ENCODE peak calls at places on chromosomes 5 and 9, in seven cellular contexts. One of them, this sample, is unnamed.

GRCh38 chr5:95216136-95216955 is 68.5 kb downstream of the MCTP1 start:
- DNase-seq in keratinocyte: no peak
- DNase-seq in heart left ventricle: no peak
- DNase-seq in left ventricle myocardium inferior: no peak
- DNase-seq in esophagus squamous epithelium: no peak
- DNase-seq in MM.1S: no peak
- DNase-seq in H9: no peak
- DNase-seq in this sample: no peak

GRCh38 chr9:34496149-34496712 is 26.6 kb downstream of the ENHO start:
- DNase-seq in keratinocyte: peak; percentile 15
- DNase-seq in heart left ventricle: no peak
- DNase-seq in left ventricle myocardium inferior: no peak
- DNase-seq in esophagus squamous epithelium: no peak
- DNase-seq in MM.1S: no peak
- DNase-seq in H9: no peak
- DNase-seq in this sample: no peak

GRCh38 chr5:40240111-40240510 is 439.6 kb upstream of the PTGER4 start:
- DNase-seq in keratinocyte: no peak
- DNase-seq in heart left ventricle: no peak
- DNase-seq in left ventricle myocardium inferior: no peak
- DNase-seq in esophagus squamous epithelium: no peak
- DNase-seq in MM.1S: no peak
- DNase-seq in H9: no peak
- DNase-seq in this sample: no peak

GRCh38 chr9:4514252-4515128 is 24.2 kb downstream of the SLC1A1 start:
- DNase-seq in keratinocyte: no peak
- DNase-seq in heart left ventricle: no peak
- DNase-seq in left ventricle myocardium inferior: no peak
- DNase-seq in esophagus squamous epithelium: no peak
- DNase-seq in MM.1S: no peak
- DNase-seq in H9: peak; percentile 72
- DNase-seq in this sample: no peak

GRCh38 chr9:100443781-100444768 is 17.1 kb downstream of the MSANTD3 start:
- DNase-seq in keratinocyte: no peak
- DNase-seq in heart left ventricle: no peak
- DNase-seq in left ventricle myocardium inferior: no peak
- DNase-seq in esophagus squamous epithelium: no peak
- DNase-seq in MM.1S: no peak
- DNase-seq in H9: no peak
- DNase-seq in this sample: no peak

GRCh38 chr9:91100878-91101450 is 260.8 kb downstream of the AUH start:
- DNase-seq in keratinocyte: no peak
- DNase-seq in heart left ventricle: peak; percentile 68
- DNase-seq in left ventricle myocardium inferior: peak; percentile 58
- DNase-seq in esophagus squamous epithelium: no peak
- DNase-seq in MM.1S: no peak
- DNase-seq in H9: no peak
- DNase-seq in this sample: no peak

GRCh38 chr9:92657296-92658094 is 12.4 kb downstream of the IPPK start:
- DNase-seq in keratinocyte: no peak
- DNase-seq in heart left ventricle: no peak
- DNase-seq in left ventricle myocardium inferior: no peak
- DNase-seq in esophagus squamous epithelium: no peak
- DNase-seq in MM.1S: no peak
- DNase-seq in H9: no peak
- DNase-seq in this sample: no peak

GRCh38 chr9:133606722-133607053 is 2.5 kb downstream of the FAM163B start:
- DNase-seq in keratinocyte: no peak
- DNase-seq in heart left ventricle: no peak
- DNase-seq in left ventricle myocardium inferior: no peak
- DNase-seq in esophagus squamous epithelium: no peak
- DNase-seq in MM.1S: no peak
- DNase-seq in H9: no peak
- DNase-seq in this sample: no peak

GRCh38 chr5:139667730-139668063 is 19.5 kb downstream of the CXXC5 start:
- DNase-seq in keratinocyte: no peak
- DNase-seq in heart left ventricle: no peak
- DNase-seq in left ventricle myocardium inferior: no peak
- DNase-seq in esophagus squamous epithelium: no peak
- DNase-seq in MM.1S: no peak
- DNase-seq in H9: no peak
- DNase-seq in this sample: no peak

GRCh38 chr5:146107901-146108300 is 2.5 kb upstream of the PLAC8L1 start:
- DNase-seq in keratinocyte: no peak
- DNase-seq in heart left ventricle: no peak
- DNase-seq in left ventricle myocardium inferior: no peak
- DNase-seq in esophagus squamous epithelium: no peak
- DNase-seq in MM.1S: no peak
- DNase-seq in H9: no peak
- DNase-seq in this sample: no peak

GRCh38 chr5:73284196-73284795 is 111.3 kb downstream of the TMEM174 start:
- DNase-seq in keratinocyte: no peak
- DNase-seq in heart left ventricle: no peak
- DNase-seq in left ventricle myocardium inferior: no peak
- DNase-seq in esophagus squamous epithelium: no peak
- DNase-seq in MM.1S: no peak
- DNase-seq in H9: no peak
- DNase-seq in this sample: no peak

GRCh38 chr5:65808261-65808741 is 86.3 kb downstream of the NLN start:
- DNase-seq in keratinocyte: no peak
- DNase-seq in heart left ventricle: no peak
- DNase-seq in left ventricle myocardium inferior: no peak
- DNase-seq in esophagus squamous epithelium: no peak
- DNase-seq in MM.1S: no peak
- DNase-seq in H9: no peak
- DNase-seq in this sample: no peak

GRCh38 chr5:92403308-92403707 is 1020.2 kb upstream of the ARRDC3 start:
- DNase-seq in keratinocyte: no peak
- DNase-seq in heart left ventricle: no peak
- DNase-seq in left ventricle myocardium inferior: no peak
- DNase-seq in esophagus squamous epithelium: no peak
- DNase-seq in MM.1S: peak; percentile 82
- DNase-seq in H9: no peak
- DNase-seq in this sample: no peak

GRCh38 chr9:133701321-133701980 is 36.7 kb downstream of the SARDH start:
- DNase-seq in keratinocyte: no peak
- DNase-seq in heart left ventricle: no peak
- DNase-seq in left ventricle myocardium inferior: no peak
- DNase-seq in esophagus squamous epithelium: no peak
- DNase-seq in MM.1S: no peak
- DNase-seq in H9: no peak
- DNase-seq in this sample: peak; percentile 42

GRCh38 chr5:120479066-120479465 is 15.0 kb downstream of the PRR16 start:
- DNase-seq in keratinocyte: no peak
- DNase-seq in heart left ventricle: no peak
- DNase-seq in left ventricle myocardium inferior: no peak
- DNase-seq in esophagus squamous epithelium: no peak
- DNase-seq in MM.1S: no peak
- DNase-seq in H9: no peak
- DNase-seq in this sample: no peak

GRCh38 chr5:56637321-56637920 is 177.9 kb upstream of the MAP3K1 start:
- DNase-seq in keratinocyte: no peak
- DNase-seq in heart left ventricle: no peak
- DNase-seq in left ventricle myocardium inferior: no peak
- DNase-seq in esophagus squamous epithelium: no peak
- DNase-seq in MM.1S: no peak
- DNase-seq in H9: no peak
- DNase-seq in this sample: no peak

GRCh38 chr9:33750307-33750838 is 45.0 kb upstream of the PRSS3 start:
- DNase-seq in keratinocyte: no peak
- DNase-seq in heart left ventricle: no peak
- DNase-seq in left ventricle myocardium inferior: no peak
- DNase-seq in esophagus squamous epithelium: no peak
- DNase-seq in MM.1S: no peak
- DNase-seq in H9: no peak
- DNase-seq in this sample: no peak

GRCh38 chr9:79116064-79116463 is 455.7 kb upstream of the TLE4 start:
- DNase-seq in keratinocyte: no peak
- DNase-seq in heart left ventricle: no peak
- DNase-seq in left ventricle myocardium inferior: no peak
- DNase-seq in esophagus squamous epithelium: no peak
- DNase-seq in MM.1S: no peak
- DNase-seq in H9: no peak
- DNase-seq in this sample: no peak

GRCh38 chr9:115671236-115671770 is 482.3 kb upstream of the PAPPA start:
- DNase-seq in keratinocyte: no peak
- DNase-seq in heart left ventricle: no peak
- DNase-seq in left ventricle myocardium inferior: no peak
- DNase-seq in esophagus squamous epithelium: no peak
- DNase-seq in MM.1S: no peak
- DNase-seq in H9: no peak
- DNase-seq in this sample: no peak

GRCh38 chr5:136586196-136586595 is 220.9 kb upstream of the TRPC7 start:
- DNase-seq in keratinocyte: no peak
- DNase-seq in heart left ventricle: no peak
- DNase-seq in left ventricle myocardium inferior: no peak
- DNase-seq in esophagus squamous epithelium: no peak
- DNase-seq in MM.1S: no peak
- DNase-seq in H9: no peak
- DNase-seq in this sample: no peak

GRCh38 chr9:105063665-105064247 is 135.8 kb upstream of the ABCA1 start:
- DNase-seq in keratinocyte: no peak
- DNase-seq in heart left ventricle: peak; percentile 48
- DNase-seq in left ventricle myocardium inferior: no peak
- DNase-seq in esophagus squamous epithelium: no peak
- DNase-seq in MM.1S: no peak
- DNase-seq in H9: no peak
- DNase-seq in this sample: no peak

GRCh38 chr9:109186857-109187256 is 19.8 kb upstream of the FRRS1L start:
- DNase-seq in keratinocyte: no peak
- DNase-seq in heart left ventricle: no peak
- DNase-seq in left ventricle myocardium inferior: no peak
- DNase-seq in esophagus squamous epithelium: no peak
- DNase-seq in MM.1S: no peak
- DNase-seq in H9: no peak
- DNase-seq in this sample: no peak

GRCh38 chr5:95565280-95565920 is 10.5 kb downstream of the ARSK start:
- DNase-seq in keratinocyte: no peak
- DNase-seq in heart left ventricle: no peak
- DNase-seq in left ventricle myocardium inferior: no peak
- DNase-seq in esophagus squamous epithelium: no peak
- DNase-seq in MM.1S: no peak
- DNase-seq in H9: no peak
- DNase-seq in this sample: no peak

GRCh38 chr5:177404641-177405134 is 4.2 kb upstream of the PFN3 start:
- DNase-seq in keratinocyte: no peak
- DNase-seq in heart left ventricle: no peak
- DNase-seq in left ventricle myocardium inferior: no peak
- DNase-seq in esophagus squamous epithelium: no peak
- DNase-seq in MM.1S: no peak
- DNase-seq in H9: no peak
- DNase-seq in this sample: no peak

GRCh38 chr5:177403826-177404640 is 3.6 kb upstream of the PFN3 start:
- DNase-seq in keratinocyte: no peak
- DNase-seq in heart left ventricle: peak; percentile 86
- DNase-seq in left ventricle myocardium inferior: peak; percentile 86
- DNase-seq in esophagus squamous epithelium: no peak
- DNase-seq in MM.1S: peak; percentile 85
- DNase-seq in H9: peak; percentile 74
- DNase-seq in this sample: peak; percentile 85

GRCh38 chr5:177405805-177406204 is 3.6 kb downstream of the F12 start:
- DNase-seq in keratinocyte: no peak
- DNase-seq in heart left ventricle: peak; percentile 58
- DNase-seq in left ventricle myocardium inferior: peak; percentile 47
- DNase-seq in esophagus squamous epithelium: no peak
- DNase-seq in MM.1S: no peak
- DNase-seq in H9: no peak
- DNase-seq in this sample: no peak

GRCh38 chr5:177403194-177403825 is 2.8 kb upstream of the PFN3 start:
- DNase-seq in keratinocyte: no peak
- DNase-seq in heart left ventricle: no peak
- DNase-seq in left ventricle myocardium inferior: no peak
- DNase-seq in esophagus squamous epithelium: no peak
- DNase-seq in MM.1S: peak; percentile 37
- DNase-seq in H9: peak; percentile 72
- DNase-seq in this sample: peak; percentile 55

DNA sequence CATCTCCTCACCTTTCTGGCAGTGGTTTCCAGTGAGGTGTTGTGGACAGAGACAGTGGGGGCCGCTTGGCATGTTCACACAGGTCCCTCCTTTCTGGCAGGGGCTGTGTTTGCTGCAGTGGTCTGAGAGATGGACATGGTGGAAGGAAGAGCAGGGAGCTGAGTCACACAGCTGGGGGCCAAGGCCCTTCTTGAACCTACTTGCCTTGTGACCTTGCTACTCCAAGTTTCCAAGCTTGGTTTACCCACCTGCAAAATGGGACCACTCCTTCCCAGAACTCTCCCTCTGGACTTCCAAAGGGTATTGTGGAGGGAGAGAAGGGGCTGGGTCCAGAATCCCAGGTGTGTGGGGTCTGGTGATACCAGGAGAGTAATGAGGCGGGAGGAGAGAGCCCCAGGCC is 4.1 kb downstream of the F12 start:
- DNase-seq in keratinocyte: no peak
- DNase-seq in heart left ventricle: no peak
- DNase-seq in left ventricle myocardium inferior: no peak
- DNase-seq in esophagus squamous epithelium: no peak
- DNase-seq in MM.1S: no peak
- DNase-seq in H9: no peak
- DNase-seq in this sample: no peak
- H3K27me3 ChIP-seq in keratinocyte: no peaks in the 10 kb centered on the region
- H3K27me3 ChIP-seq in heart left ventricle: peaks cover 40% of the 10 kb centered on the region
- H3K27me3 ChIP-seq in left ventricle myocardium inferior: peaks cover 92% of the 10 kb centered on the region
- H3K27me3 ChIP-seq in esophagus squamous epithelium: no peaks in the 10 kb centered on the region
- H3K27me3 ChIP-seq in MM.1S: peaks cover 23% of the 10 kb centered on the region
- H3K27me3 ChIP-seq in H9: peaks cover 12% of the 10 kb centered on the region
- H3K27me3 ChIP-seq in this sample: no peaks in the 10 kb centered on the region

GRCh38 chr5:154157483-154158378 is 32.8 kb upstream of the GALNT10 start:
- DNase-seq in keratinocyte: no peak
- DNase-seq in heart left ventricle: no peak
- DNase-seq in left ventricle myocardium inferior: no peak
- DNase-seq in esophagus squamous epithelium: no peak
- DNase-seq in MM.1S: no peak
- DNase-seq in H9: peak; percentile 71
- DNase-seq in this sample: no peak
- TF ChIP-seq CTCF in keratinocyte: peak; percentile 46
- TF ChIP-seq CTCF in heart left ventricle: peak; percentile 17
- TF ChIP-seq CTCF in left ventricle myocardium inferior: peak; percentile 45
- TF ChIP-seq CTCF in esophagus squamous epithelium: no peak
- TF ChIP-seq CTCF in MM.1S: peak; percentile 52
- TF ChIP-seq CTCF in H9: peak; percentile 93
- TF ChIP-seq CTCF in this sample: peak; percentile 18

GRCh38 chr5:179113945-179114641 is 53.9 kb downstream of the ZNF354C start:
- DNase-seq in keratinocyte: no peak
- DNase-seq in heart left ventricle: no peak
- DNase-seq in left ventricle myocardium inferior: no peak
- DNase-seq in esophagus squamous epithelium: no peak
- DNase-seq in MM.1S: no peak
- DNase-seq in H9: no peak
- DNase-seq in this sample: no peak
- H3K9me3 ChIP-seq in keratinocyte: peaks cover 9% of the 10 kb centered on the region
- H3K9me3 ChIP-seq in heart left ventricle: peaks cover 46% of the 10 kb centered on the region
- H3K9me3 ChIP-seq in left ventricle myocardium inferior: peaks cover 87% of the 10 kb centered on the region
- H3K9me3 ChIP-seq in esophagus squamous epithelium: no peaks in the 10 kb centered on the region
- H3K9me3 ChIP-seq in MM.1S: no peaks in the 10 kb centered on the region
- H3K9me3 ChIP-seq in H9: peaks cover 24% of the 10 kb centered on the region
- H3K9me3 ChIP-seq in this sample: peaks cover 25% of the 10 kb centered on the region

GRCh38 chr5:127294829-127295228 is 4.2 kb downstream of the MEGF10 start:
- DNase-seq in keratinocyte: no peak
- DNase-seq in heart left ventricle: no peak
- DNase-seq in left ventricle myocardium inferior: no peak
- DNase-seq in esophagus squamous epithelium: no peak
- DNase-seq in MM.1S: no peak
- DNase-seq in H9: no peak
- DNase-seq in this sample: no peak
- H3K27me3 ChIP-seq in keratinocyte: peaks cover 38% of the 10 kb centered on the region
- H3K27me3 ChIP-seq in heart left ventricle: peaks cover 24% of the 10 kb centered on the region
- H3K27me3 ChIP-seq in left ventricle myocardium inferior: peaks cover 88% of the 10 kb centered on the region
- H3K27me3 ChIP-seq in esophagus squamous epithelium: no peaks in the 10 kb centered on the region
- H3K27me3 ChIP-seq in MM.1S: no peaks in the 10 kb centered on the region
- H3K27me3 ChIP-seq in H9: no peaks in the 10 kb centered on the region
- H3K27me3 ChIP-seq in this sample: peaks cover 43% of the 10 kb centered on the region